ENCODE peak calls at places on chromosomes 3 and 15, in ten cellular contexts. Y is HepG2; C is stimulated activated naive CD8-positive, alpha-beta T cell treated with anti-CD3 and anti-CD28 coated beads, Interleukin-15, amount 100 ng/mL, for 72 hours; B is left cardiac atrium; E is activated T-cell treated with anti-CD3 and anti-CD28 coated beads, Interleukin-2, amount 50 U/mL, for 72 hours; P is heart right ventricle; J is activated CD8-positive, alpha-beta T cell treated with anti-CD3 and anti-CD28 coated beads for 36 hours; G is activated CD4-positive, alpha-beta T cell treated with anti-CD3 and anti-CD28 coated beads for 36 hours; H is effector memory CD8-positive, alpha-beta T cell; K is body of pancreas. U is an unnamed sample.

GRCh38 chr3:132595036-132595435 is 2.0 kb upstream of the ACKR4 start:
- ATAC-seq in K (no peak), H (no peak), G (no peak), J (no peak), E (no peak), C (no peak), P (no peak), Y (no peak), B (peak), U (no peak)

GRCh38 chr3:7740458-7740857 is 761.2 kb upstream of the LMCD1 start:
- ATAC-seq in H (no peak), P (no peak), Y (no peak), B (no peak), J (no peak), C (no peak), E (no peak), G (no peak), K (no peak), U (no peak)

GRCh38 chr15:73626072-73626471 is 7.1 kb downstream of the NPTN start:
- ATAC-seq in G (no peak), P (no peak), C (no peak), E (no peak), J (no peak), K (no peak), B (no peak), H (no peak), Y (no peak), U (no peak)

GRCh38 chr3:182240474-182240873 is 528.7 kb downstream of the SOX2 start:
- ATAC-seq in P (no peak), H (no peak), E (no peak), J (no peak), B (no peak), G (no peak), K (no peak), C (no peak), Y (no peak), U (no peak)

GRCh38 chr3:147153830-147154539 is 252.4 kb downstream of the ZIC4 start:
- ATAC-seq in P (no peak), K (no peak), Y (no peak), J (no peak), G (no peak), E (no peak), B (no peak), C (no peak), H (no peak), U (no peak)

GRCh38 chr3:188680189-188680588 is 491.6 kb upstream of the TPRG1 start:
- ATAC-seq in E (no peak), J (no peak), H (no peak), Y (no peak), G (no peak), C (no peak), P (no peak), B (no peak), K (no peak), U (no peak)

GRCh38 chr3:112460519-112460918 is 38.8 kb downstream of the BTLA start:
- ATAC-seq in E (peak), H (no peak), P (no peak), G (peak), K (no peak), C (peak), B (no peak), Y (no peak), J (peak), U (peak)

GRCh38 chr15:91871138-91871537 is 17.6 kb downstream of the SLCO3A1 start:
- ATAC-seq in J (peak), E (no peak), Y (no peak), P (no peak), K (no peak), G (no peak), H (peak), B (no peak), C (peak), U (no peak)

GRCh38 chr15:70362911-70363310 is 265.2 kb upstream of the TLE3 start:
- ATAC-seq in G (no peak), B (peak), E (no peak), C (no peak), P (peak), J (no peak), Y (peak), H (no peak), K (peak), U (no peak)

GRCh38 chr15:85625856-85626255 is 168.9 kb downstream of the KLHL25 start:
- ATAC-seq in B (peak), P (peak), Y (no peak), E (peak), C (peak), H (peak), G (peak), K (no peak), J (peak), U (peak)

GRCh38 chr15:101657968-101658784 is 6.0 kb upstream of the TM2D3 start:
- ATAC-seq in P (peak), H (no peak), E (no peak), G (no peak), C (no peak), J (no peak), B (peak), Y (no peak), K (no peak), U (no peak)

GRCh38 chr15:38073278-38073930 is 139.0 kb downstream of the TMCO5A start:
- ATAC-seq in H (no peak), B (peak), K (peak), P (peak), C (no peak), Y (peak), G (no peak), E (no peak), J (no peak), U (no peak)

GRCh38 chr3:21515417-21515816 is 235.6 kb downstream of the ZNF385D start:
- ATAC-seq in G (no peak), C (no peak), K (no peak), Y (no peak), H (no peak), J (no peak), B (no peak), E (no peak), P (no peak), U (no peak)

GRCh38 chr3:64865872-64866588 is 178.2 kb upstream of the ADAMTS9 start:
- ATAC-seq in C (no peak), B (no peak), Y (no peak), E (no peak), K (no peak), H (no peak), G (no peak), J (no peak), P (no peak), U (no peak)

GRCh38 chr3:194161181-194162045 is 25.5 kb downstream of the HES1 start:
- ATAC-seq in Y (peak), E (no peak), J (no peak), B (no peak), G (no peak), H (no peak), K (peak), P (no peak), C (no peak), U (no peak)